ENCODE peak calls at places on chromosomes 7 and 10, in seven cellular contexts. I is RWPE1, Z is OCI-LY7, X is brain microvascular endothelial cell, V is transverse colon, U is AG04450, Y is GM13976. J is an unnamed sample.

GRCh38 chr7:151889406-151890354 is 12.8 kb upstream of the PRKAG2 start:
- DNase-seq in I (no peak), Z (no peak), X (no peak), V (no peak), U (no peak), Y (no peak), J (no peak)

GRCh38 chr7:154767194-154767593 is 235.7 kb downstream of the PAXIP1 start:
- DNase-seq in I (peak), Z (no peak), X (no peak), V (no peak), U (no peak), Y (no peak), J (no peak)

GRCh38 chr7:87110778-87111177 is 41.5 kb upstream of the DMTF1 start:
- DNase-seq in I (peak), Z (no peak), X (peak), V (no peak), U (no peak), Y (no peak), J (no peak)

GRCh38 chr10:24873281-24873683 is 79.1 kb downstream of the PRTFDC1 start:
- DNase-seq in I (peak), Z (no peak), X (peak), V (no peak), U (peak), Y (no peak), J (no peak)

GRCh38 chr10:103966671-103967432 is at the start of gene SLK:
- DNase-seq in I (peak), Z (peak), X (peak), V (peak), U (peak), Y (peak), J (peak)

GRCh38 chr7:142438235-142438922 is 180.5 kb upstream of the PRSS58 start:
- DNase-seq in I (no peak), Z (peak), X (peak), V (peak), U (no peak), Y (peak), J (peak)

GRCh38 chr10:49569031-49569765 is 30.3 kb upstream of the ERCC6 start:
- DNase-seq in I (peak), Z (no peak), X (peak), V (no peak), U (no peak), Y (no peak), J (no peak)

GRCh38 chr7:6260291-6261183 is 11.9 kb downstream of the CYTH3 start:
- DNase-seq in I (no peak), Z (no peak), X (no peak), V (no peak), U (no peak), Y (no peak), J (no peak)

GRCh38 chr10:58775960-58776574 is 263.4 kb downstream of the BICC1 start:
- DNase-seq in I (peak), Z (no peak), X (peak), V (no peak), U (peak), Y (no peak), J (no peak)

GRCh38 chr7:471866-472639 is 47.6 kb downstream of the PDGFA start:
- DNase-seq in I (peak), Z (no peak), X (peak), V (peak), U (peak), Y (no peak), J (no peak)

GRCh38 chr7:102412548-102412947 is 16.4 kb downstream of the PRKRIP1 start:
- DNase-seq in I (peak), Z (peak), X (peak), V (peak), U (no peak), Y (no peak), J (no peak)

GRCh38 chr7:151008143-151008510 is 16.2 kb downstream of the ATG9B start:
- DNase-seq in I (no peak), Z (no peak), X (no peak), V (no peak), U (no peak), Y (no peak), J (no peak)

GRCh38 chr7:37928878-37929277 is 8.4 kb downstream of the EPDR1 start:
- DNase-seq in I (no peak), Z (no peak), X (no peak), V (no peak), U (no peak), Y (no peak), J (no peak)

GRCh38 chr10:119872860-119873671 is 423 bp upstream of the MCMBP start:
- DNase-seq in I (peak), Z (peak), X (peak), V (peak), U (peak), Y (peak), J (peak)
- TF ChIP-seq CTCF in I (no peak), Z (no peak), X (no peak), V (no peak), U (no peak), Y (no peak), J (no peak)

DNA sequence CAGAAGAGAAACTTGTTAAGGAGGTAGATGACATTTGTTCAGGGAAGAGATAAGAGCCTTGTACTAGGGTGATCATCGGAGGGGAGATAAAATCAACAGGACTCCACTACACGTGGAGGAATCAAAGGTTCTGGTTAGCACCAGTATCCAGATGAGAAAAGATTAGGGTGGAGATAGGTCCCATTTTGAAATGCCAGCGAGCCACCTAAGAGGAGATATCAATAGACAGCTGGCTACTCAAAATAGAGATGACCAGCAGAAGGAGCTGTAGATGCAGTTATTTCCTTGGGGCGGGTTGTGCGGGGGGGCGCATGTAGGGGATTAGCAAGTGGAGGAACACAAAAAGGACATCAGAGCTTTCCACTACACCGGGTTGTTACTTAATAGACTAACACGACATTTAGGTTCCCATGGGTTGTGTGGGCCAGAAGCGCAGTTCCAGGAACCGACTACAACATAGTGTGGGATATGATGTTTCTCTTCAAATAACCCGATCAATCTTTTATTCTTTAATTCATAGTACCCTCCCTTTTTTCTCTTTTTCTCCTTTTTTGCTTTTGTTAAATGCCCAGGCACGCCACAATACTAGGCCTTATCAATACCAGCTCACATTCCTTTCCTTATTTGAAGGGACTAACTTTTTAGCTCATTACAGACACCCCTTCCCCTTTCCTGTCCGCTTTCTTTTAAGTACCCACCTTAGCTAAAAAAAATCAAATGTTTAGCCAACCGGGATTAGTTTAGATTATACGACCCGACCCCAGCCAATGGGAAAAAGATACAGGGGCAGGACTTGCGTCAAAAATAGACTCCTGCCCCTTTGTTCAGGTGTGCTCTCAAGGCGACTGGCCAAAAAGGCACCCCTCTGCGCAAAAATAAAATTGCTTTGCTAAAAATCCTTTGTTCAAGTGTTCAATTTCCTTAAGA is 2.0 kb upstream of the KIF11 start:
- DNase-seq in I (no peak), Z (peak), X (peak), V (peak), U (no peak), Y (peak), J (peak)
- TF ChIP-seq CTCF in I (no peak), Z (peak), X (peak), V (no peak), U (peak), Y (peak), J (peak)

DNA sequence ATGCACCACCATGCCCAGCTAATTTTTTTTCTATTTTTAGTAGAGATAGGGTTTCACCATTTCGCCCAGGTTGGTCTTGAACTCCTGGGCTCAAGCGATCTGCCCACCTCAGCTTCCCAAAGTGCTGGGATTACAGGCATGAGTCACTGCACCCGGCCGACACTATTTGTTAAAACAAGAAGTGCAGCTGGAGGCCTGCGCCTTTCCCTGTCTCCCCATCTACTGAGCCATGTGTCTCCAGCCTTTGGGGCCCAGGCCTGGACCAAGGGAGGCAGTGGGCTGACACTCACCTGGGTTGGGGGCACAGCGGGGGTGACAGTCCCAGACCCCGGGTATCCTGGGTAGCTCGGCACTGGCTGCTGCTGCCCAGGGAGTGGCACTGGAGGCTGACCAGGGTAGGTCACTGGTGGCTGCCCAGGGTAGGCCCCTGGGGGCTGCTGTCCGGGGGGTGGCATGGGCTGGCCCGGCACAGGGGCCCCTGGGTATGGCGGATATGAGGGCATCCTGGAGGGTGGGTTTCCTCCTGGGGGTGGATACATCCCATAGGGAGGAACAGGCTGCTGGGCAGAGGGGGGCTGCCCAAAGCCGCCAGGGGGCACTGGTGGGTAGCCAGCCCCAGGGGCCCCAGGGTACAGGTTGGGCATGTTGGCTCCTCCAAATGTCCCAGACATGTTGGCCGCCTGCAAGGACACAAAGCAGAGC is 36.3 kb downstream of the PLAC9 start:
- DNase-seq in I (no peak), Z (peak), X (no peak), V (no peak), U (no peak), Y (peak), J (peak)
- TF ChIP-seq CTCF in I (no peak), Z (peak), X (peak), V (peak), U (peak), Y (peak), J (peak)

GRCh38 chr7:84136809-84137208 is 57.8 kb downstream of the SEMA3A start:
- DNase-seq in I (no peak), Z (no peak), X (no peak), V (no peak), U (no peak), Y (no peak), J (no peak)
- TF ChIP-seq CTCF in I (no peak), Z (no peak), X (no peak), V (no peak), U (no peak), Y (no peak), J (no peak)

GRCh38 chr10:77606751-77607150 is 30.9 kb downstream of the KCNMA1 start:
- DNase-seq in I (peak), Z (no peak), X (no peak), V (no peak), U (no peak), Y (no peak), J (no peak)

GRCh38 chr10:77604063-77604462 is 33.5 kb downstream of the KCNMA1 start:
- DNase-seq in I (no peak), Z (no peak), X (no peak), V (no peak), U (no peak), Y (no peak), J (no peak)

GRCh38 chr10:77604941-77605351 is 32.7 kb downstream of the KCNMA1 start:
- DNase-seq in I (no peak), Z (no peak), X (no peak), V (peak), U (no peak), Y (no peak), J (no peak)

GRCh38 chr10:77603529-77603927 is 34.1 kb downstream of the KCNMA1 start:
- DNase-seq in I (peak), Z (no peak), X (no peak), V (peak), U (no peak), Y (no peak), J (no peak)

DNA sequence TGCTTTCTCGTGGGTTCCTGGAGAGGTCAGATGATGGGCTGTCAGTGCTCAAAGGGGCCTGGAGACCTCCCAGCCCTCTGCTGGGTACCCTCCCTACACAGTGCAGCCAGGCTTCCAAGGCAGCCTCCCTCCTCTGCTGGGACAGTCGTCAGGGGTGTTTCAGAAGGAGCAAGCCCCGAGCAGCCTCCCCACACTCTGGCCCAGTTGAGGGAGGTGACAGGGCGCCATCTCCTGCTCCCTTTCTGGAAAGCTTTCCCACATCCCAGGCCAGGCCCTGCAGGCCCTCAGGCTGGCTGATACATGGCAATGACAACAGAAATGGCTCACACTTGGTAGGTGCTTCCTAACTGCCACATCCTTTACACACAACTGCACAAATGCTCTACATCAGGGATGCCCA is 32.1 kb downstream of the KCNMA1 start:
- DNase-seq in I (no peak), Z (no peak), X (no peak), V (no peak), U (no peak), Y (no peak), J (no peak)
- TF ChIP-seq CTCF in I (no peak), Z (no peak), X (peak), V (no peak), U (no peak), Y (no peak), J (no peak)

GRCh38 chr7:80981405-80981804 is 62.6 kb upstream of the SEMA3C start:
- DNase-seq in I (no peak), Z (no peak), X (no peak), V (no peak), U (no peak), Y (no peak), J (no peak)

GRCh38 chr7:80984619-80985018 is 65.8 kb upstream of the SEMA3C start:
- DNase-seq in I (no peak), Z (no peak), X (no peak), V (no peak), U (no peak), Y (no peak), J (no peak)
- TF ChIP-seq CTCF in I (no peak), Z (no peak), X (no peak), V (no peak), U (no peak), Y (no peak), J (no peak)

DNA sequence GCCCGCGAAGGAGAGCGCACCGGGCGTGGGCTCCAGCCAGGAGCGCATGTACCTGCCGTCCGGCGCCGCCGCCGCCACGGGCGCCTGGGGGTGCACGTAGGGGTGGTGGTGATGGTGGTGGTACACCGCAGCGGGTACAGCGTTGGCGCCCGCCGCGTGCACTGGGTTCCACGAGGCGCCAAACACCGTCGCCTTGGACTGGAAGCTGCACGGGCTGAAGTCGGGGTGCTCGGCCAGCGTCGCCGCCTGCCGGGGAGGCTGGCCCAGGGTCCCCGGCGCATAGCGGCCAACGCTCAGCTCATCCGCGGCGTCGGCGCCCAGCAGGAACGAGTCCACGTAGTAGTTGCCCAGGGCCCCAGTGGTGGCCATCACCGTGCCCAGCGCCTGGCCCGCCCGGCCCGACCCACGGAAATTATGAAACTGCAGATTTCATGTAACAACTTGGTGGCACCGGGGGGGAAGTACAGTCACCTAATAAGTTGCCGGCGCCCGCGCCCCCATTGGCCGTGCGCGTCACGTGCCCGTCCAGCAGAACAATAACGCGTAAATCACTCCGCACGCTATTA is at the start of gene HOXA9:
- DNase-seq in I (peak), Z (no peak), X (no peak), V (peak), U (no peak), Y (no peak), J (no peak)
- TF ChIP-seq CTCF in I (no peak), Z (no peak), X (no peak), V (peak), U (no peak), Y (no peak), J (no peak)

DNA sequence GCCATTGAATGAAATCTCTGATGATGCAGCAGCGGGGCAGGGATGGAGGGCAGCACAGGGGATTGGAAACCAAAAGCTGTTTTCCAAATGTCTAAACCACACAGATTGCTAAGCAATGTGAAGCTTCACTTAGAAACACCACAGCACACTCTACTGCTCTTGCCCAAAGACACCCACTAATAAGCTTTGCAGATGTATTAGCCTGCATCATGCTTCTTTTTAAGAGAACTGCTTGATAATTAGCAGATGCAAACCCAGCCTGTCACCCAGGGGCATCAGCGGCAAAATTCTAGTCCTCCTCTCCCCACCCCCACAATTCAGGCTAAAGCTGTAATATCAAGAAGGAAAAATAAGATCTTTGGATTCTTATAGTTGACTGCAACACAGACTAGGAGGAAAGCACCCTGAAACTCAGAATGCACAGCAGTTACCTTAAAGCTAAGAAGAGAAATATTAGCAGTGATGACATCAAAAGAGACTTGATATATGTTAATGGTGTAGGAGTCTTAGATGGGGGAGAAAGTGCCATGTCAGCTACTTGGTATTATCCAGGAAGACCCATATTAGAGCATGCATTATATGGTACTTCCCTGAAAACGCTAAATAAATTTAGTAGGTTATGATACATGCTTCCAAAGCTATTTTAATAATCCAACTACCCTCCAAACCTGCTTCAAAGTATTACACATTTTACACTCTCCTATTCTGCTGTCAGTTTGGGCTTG is 666.7 kb downstream of the KCNMA1 start:
- DNase-seq in I (no peak), Z (no peak), X (no peak), V (no peak), U (no peak), Y (no peak), J (no peak)
- TF ChIP-seq CTCF in I (no peak), Z (no peak), X (no peak), V (no peak), U (no peak), Y (no peak), J (no peak)

GRCh38 chr7:44110724-44111635 is 6.8 kb downstream of the AEBP1 start:
- DNase-seq in I (no peak), Z (no peak), X (no peak), V (no peak), U (no peak), Y (no peak), J (no peak)

GRCh38 chr7:44111759-44112158 is 7.6 kb downstream of the AEBP1 start:
- DNase-seq in I (no peak), Z (peak), X (no peak), V (no peak), U (no peak), Y (no peak), J (no peak)

GRCh38 chr7:44113764-44114354 is 9.5 kb downstream of the POLD2 start:
- DNase-seq in I (no peak), Z (no peak), X (no peak), V (no peak), U (no peak), Y (no peak), J (no peak)

GRCh38 chr7:44112997-44113763 is 9.0 kb downstream of the AEBP1 start:
- DNase-seq in I (no peak), Z (no peak), X (no peak), V (no peak), U (no peak), Y (no peak), J (no peak)

GRCh38 chr7:44112231-44112996 is 8.3 kb downstream of the AEBP1 start:
- DNase-seq in I (no peak), Z (no peak), X (no peak), V (no peak), U (no peak), Y (no peak), J (no peak)
- TF ChIP-seq CTCF in I (no peak), Z (no peak), X (no peak), V (no peak), U (no peak), Y (no peak), J (no peak)

DNA sequence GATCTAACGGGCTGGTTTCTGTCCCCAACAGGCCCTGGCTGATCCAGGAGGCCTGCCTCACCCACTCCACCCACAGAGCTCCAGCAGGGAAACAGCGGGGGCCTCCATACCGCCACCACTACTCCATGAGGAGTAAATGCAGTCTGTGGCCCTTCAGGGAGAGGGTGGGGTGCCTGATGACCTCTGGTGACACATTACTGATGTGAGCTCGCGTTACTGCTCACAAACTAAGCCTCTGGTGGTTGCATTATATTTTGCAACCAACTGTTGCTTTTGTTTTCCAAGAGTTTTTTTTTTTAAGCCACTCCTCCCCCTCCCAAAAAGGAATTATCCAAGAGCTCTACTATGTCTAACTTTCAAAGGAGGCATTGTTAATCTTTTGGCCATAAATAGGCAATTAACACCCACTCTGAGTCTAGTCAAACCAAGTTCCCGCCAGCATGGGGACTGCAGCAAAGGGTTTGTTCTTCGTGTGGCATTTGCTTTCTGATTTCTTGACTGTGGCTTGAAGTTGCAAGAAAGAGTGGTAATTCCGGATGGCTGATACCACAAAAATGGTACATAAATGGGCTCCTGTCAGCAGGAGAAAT is 72.6 kb downstream of the FAM53B start:
- DNase-seq in I (peak), Z (no peak), X (no peak), V (no peak), U (no peak), Y (no peak), J (no peak)
- TF ChIP-seq CTCF in I (no peak), Z (no peak), X (peak), V (no peak), U (no peak), Y (no peak), J (no peak)

J was measured in GM13977.